ENCODE peak calls at places on chromosomes 11 and 22, in five cellular contexts. D is CD8-positive, alpha-beta memory T cell; T is CD8-positive, alpha-beta T cell; R is DND-41; J is body of pancreas. G is an unnamed sample.

GRCh38 chr11:117931331-117931950 is 2.2 kb upstream of the TMPRSS13 start:
- DNase-seq in D (no peak), T (no peak), R (peak; percentile 39), J (no peak), G (no peak)

GRCh38 chr22:46800102-46800857 is 37.8 kb downstream of the TBC1D22A start:
- DNase-seq in D (no peak), T (no peak), R (no peak), J (no peak), G (no peak)

GRCh38 chr11:32188785-32189184 is 97.9 kb downstream of the RCN1 start:
- DNase-seq in D (no peak), T (no peak), R (no peak), J (no peak), G (no peak)

GRCh38 chr11:2085251-2086066 is 53.7 kb downstream of the IGF2 start:
- DNase-seq in D (no peak), T (no peak), R (no peak), J (no peak), G (no peak)

GRCh38 chr11:71385091-71385490 is 63.1 kb downstream of the DHCR7 start:
- DNase-seq in D (no peak), T (no peak), R (no peak), J (no peak), G (no peak)

GRCh38 chr11:77075425-77075905 is 8.7 kb downstream of the CAPN5 start:
- DNase-seq in D (no peak), T (no peak), R (no peak), J (no peak), G (peak; percentile 93)

GRCh38 chr22:35736701-35737100 is 19.0 kb downstream of the APOL5 start:
- DNase-seq in D (no peak), T (no peak), R (no peak), J (no peak), G (no peak)

GRCh38 chr11:44361883-44362282 is 51.9 kb upstream of the ALX4 start:
- DNase-seq in D (no peak), T (no peak), R (no peak), J (no peak), G (no peak)

GRCh38 chr22:41822289-41823057 is 10.4 kb upstream of the SREBF2 start:
- DNase-seq in D (peak; percentile 71), T (no peak), R (peak; percentile 29), J (no peak), G (peak; percentile 85)

GRCh38 chr11:1842149-1843097 is 3.6 kb downstream of the TNNI2 start:
- DNase-seq in D (no peak), T (no peak), R (no peak), J (peak; percentile 97), G (no peak)

GRCh38 chr11:2886191-2886894 is 768 bp upstream of the CDKN1C start:
- DNase-seq in D (peak; percentile 26), T (no peak), R (no peak), J (peak; percentile 39), G (no peak)

GRCh38 chr11:100438366-100438765 is 248.7 kb upstream of the ARHGAP42 start:
- DNase-seq in D (no peak), T (no peak), R (no peak), J (no peak), G (no peak)

DNA sequence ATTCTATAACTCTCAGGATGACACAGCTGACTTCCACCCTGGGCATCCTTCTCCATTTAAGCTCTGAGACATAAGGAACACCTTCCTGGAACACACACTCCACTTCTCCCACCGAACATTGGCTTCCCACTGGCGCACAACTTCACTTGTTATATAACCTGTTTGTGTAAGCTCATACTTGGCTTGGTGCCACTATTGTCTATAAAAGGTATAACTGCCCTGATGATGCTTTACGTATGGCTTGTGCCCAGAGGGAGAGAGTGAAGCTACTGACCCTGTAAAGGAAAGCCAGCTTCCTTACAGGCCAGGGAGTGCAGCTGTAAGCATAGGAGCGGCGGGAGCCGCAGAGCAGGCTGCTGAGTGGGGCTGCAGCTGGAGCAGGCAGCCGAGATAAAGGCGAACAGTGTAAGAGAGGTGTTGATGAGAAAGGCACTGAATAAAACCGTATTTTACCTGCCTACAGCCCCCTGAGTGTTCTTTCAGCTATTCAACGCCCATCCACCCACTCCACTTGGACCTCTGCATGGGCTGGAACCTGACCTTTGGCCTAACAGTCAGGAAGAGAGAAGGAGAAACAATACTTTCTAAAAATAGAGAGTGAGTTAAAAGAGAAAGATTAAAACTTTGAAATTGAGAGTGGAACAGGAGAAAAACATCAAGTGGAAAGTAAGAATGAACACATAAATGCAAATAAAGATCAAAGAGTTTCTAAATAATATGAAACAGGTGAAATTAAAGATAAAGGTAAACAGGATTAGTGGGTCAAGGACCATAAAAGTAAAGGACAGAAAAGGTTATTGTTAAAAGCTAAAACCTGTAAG is 252.1 kb upstream of the ARHGAP42 start:
- DNase-seq in D (no peak), T (no peak), R (no peak), J (no peak), G (no peak)
- H3K4me1 ChIP-seq in D (no peaks in the 10 kb centered on the region), T (no peaks in the 10 kb centered on the region), R (no peaks in the 10 kb centered on the region), J (peaks cover 4% of the 10 kb centered on the region), G (no peaks in the 10 kb centered on the region)

GRCh38 chr11:326592-326841 is 5.9 kb upstream of the IFITM3 start:
- DNase-seq in D (no peak), T (no peak), R (no peak), J (no peak), G (no peak)
- H3K4me1 ChIP-seq in D (peaks cover 56% of the 10 kb centered on the region), T (peaks cover 80% of the 10 kb centered on the region), R (peaks cover 48% of the 10 kb centered on the region), J (peaks cover 16% of the 10 kb centered on the region), G (peaks cover 11% of the 10 kb centered on the region)

GRCh38 chr11:126387856-126388255 is 32.4 kb downstream of the ST3GAL4 start:
- DNase-seq in D (no peak), T (no peak), R (no peak), J (no peak), G (no peak)
- H3K4me1 ChIP-seq in D (no peaks in the 10 kb centered on the region), T (no peaks in the 10 kb centered on the region), R (peaks cover 6% of the 10 kb centered on the region), J (no peaks in the 10 kb centered on the region), G (no peaks in the 10 kb centered on the region)

DNA sequence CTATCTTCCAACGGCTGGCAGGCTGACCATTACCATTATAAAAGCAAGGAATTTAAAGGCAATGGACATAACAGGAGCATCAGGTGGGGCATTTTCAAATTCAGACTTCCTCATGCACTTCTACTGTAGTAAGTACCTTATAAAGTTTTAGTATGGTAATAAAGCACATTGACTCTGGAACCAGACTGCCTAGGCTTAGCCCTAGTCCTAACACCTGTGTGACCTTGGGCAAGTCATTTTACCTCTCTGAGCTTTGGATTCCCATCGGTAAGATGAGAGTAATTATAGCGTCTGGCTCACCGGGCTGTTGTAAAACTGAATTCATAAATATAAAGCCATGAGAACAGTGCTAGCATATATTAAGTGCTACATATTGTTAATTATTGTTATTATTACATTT is 69.2 kb upstream of the OLFML1 start:
- DNase-seq in D (no peak), T (no peak), R (no peak), J (no peak), G (no peak)
- H3K4me1 ChIP-seq in D (no peaks in the 10 kb centered on the region), T (no peaks in the 10 kb centered on the region), R (no peaks in the 10 kb centered on the region), J (no peaks in the 10 kb centered on the region), G (no peaks in the 10 kb centered on the region)

DNA sequence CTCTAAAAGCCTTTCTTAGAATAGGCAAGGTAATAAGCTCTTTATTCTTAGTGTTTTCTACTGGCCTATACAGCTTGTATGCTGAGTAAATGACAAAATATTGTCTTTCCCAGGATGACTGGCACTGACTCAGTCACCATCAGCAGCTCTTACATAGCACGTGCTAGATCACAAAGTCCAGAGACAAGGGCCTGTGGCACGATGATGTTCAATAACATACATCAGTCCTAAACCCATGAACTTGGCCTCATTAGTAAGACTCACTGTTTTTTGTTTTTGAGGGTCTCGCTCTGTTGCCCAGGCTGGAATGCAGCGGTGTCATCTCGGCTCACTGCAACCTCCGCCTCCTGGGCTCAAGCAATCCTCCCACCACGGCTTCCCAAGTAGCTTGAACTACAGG is 42.7 kb downstream of the CELF1 start:
- DNase-seq in D (no peak), T (no peak), R (no peak), J (no peak), G (peak; percentile 51)
- H3K4me1 ChIP-seq in D (peaks cover 66% of the 10 kb centered on the region), T (peaks cover 49% of the 10 kb centered on the region), R (no peaks in the 10 kb centered on the region), J (peaks cover 52% of the 10 kb centered on the region), G (peaks cover 21% of the 10 kb centered on the region)

GRCh38 chr22:33835196-33835788 is 85.0 kb downstream of the LARGE1 start:
- DNase-seq in D (no peak), T (no peak), R (no peak), J (no peak), G (no peak)
- H3K4me1 ChIP-seq in D (no peaks in the 10 kb centered on the region), T (no peaks in the 10 kb centered on the region), R (no peaks in the 10 kb centered on the region), J (peaks cover 37% of the 10 kb centered on the region), G (peaks cover 3% of the 10 kb centered on the region)

GRCh38 chr11:121561240-121561639 is 108.5 kb upstream of the SORL1-AS1 start:
- DNase-seq in D (no peak), T (no peak), R (no peak), J (no peak), G (no peak)
- H3K4me1 ChIP-seq in D (no peaks in the 10 kb centered on the region), T (no peaks in the 10 kb centered on the region), R (peaks cover 29% of the 10 kb centered on the region), J (no peaks in the 10 kb centered on the region), G (no peaks in the 10 kb centered on the region)

GRCh38 chr11:74633406-74634393 is 41.3 kb downstream of the POLD3 start:
- DNase-seq in D (no peak), T (no peak), R (no peak), J (no peak), G (no peak)

GRCh38 chr11:74641289-74641688 is 48.9 kb downstream of the POLD3 start:
- DNase-seq in D (no peak), T (no peak), R (no peak), J (no peak), G (no peak)

GRCh38 chr11:74639533-74639932 is 47.2 kb downstream of the POLD3 start:
- DNase-seq in D (no peak), T (no peak), R (no peak), J (peak; percentile 33), G (no peak)

GRCh38 chr11:74634537-74634936 is 42.2 kb downstream of the POLD3 start:
- DNase-seq in D (no peak), T (no peak), R (no peak), J (peak; percentile 6), G (peak; percentile 55)

DNA sequence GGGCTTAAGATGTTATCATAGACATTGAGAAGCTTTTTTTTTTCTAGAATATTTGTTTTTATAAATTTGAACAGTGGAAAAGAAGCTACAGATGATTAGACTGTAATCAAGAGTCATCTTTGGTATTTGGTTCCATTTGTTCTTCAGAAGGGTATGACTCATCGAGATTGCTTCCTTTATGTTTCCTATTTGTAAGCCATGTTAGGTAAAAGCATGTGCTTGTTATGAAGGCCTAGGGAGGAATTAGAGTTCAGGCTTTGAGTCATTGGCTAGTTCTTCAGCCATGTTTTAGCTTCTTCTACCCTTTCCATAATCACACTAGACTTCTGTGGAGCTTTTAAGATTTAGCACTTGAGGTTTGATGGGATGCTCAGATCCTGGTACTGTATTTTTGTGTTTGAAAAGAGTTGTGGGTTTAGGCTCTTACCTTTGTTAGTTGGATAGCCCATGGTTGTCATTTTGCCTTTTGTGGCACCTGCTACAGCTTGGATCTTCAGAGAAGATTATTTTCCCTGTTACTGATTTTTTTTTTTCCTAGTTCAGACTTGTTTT is 44.3 kb downstream of the POLD3 start:
- DNase-seq in D (no peak), T (no peak), R (no peak), J (no peak), G (peak; percentile 21)
- H3K4me1 ChIP-seq in D (no peaks in the 10 kb centered on the region), T (no peaks in the 10 kb centered on the region), R (no peaks in the 10 kb centered on the region), J (no peaks in the 10 kb centered on the region), G (no peaks in the 10 kb centered on the region)